ENCODE peak calls at places on chromosomes 3 and 15, in nine cellular contexts. One of them, this sample, is unnamed.

GRCh38 chr3:168884353-168884903 is 779.1 kb downstream of the MECOM start:
- DNase-seq in psoas muscle: no peak
- DNase-seq in esophagus squamous epithelium: no peak
- DNase-seq in IMR-90: peak
- DNase-seq in Caco-2: no peak
- DNase-seq in nephron progenitor cell: no peak
- DNase-seq in A549: peak
- DNase-seq in cardiac fibroblast: peak
- DNase-seq in CD8-positive, alpha-beta T cell: no peak
- DNase-seq in this sample: no peak

GRCh38 chr3:161038725-161039124 is 66.4 kb downstream of the B3GALNT1 start:
- DNase-seq in IMR-90: no peak
- DNase-seq in cardiac fibroblast: peak
- DNase-seq in psoas muscle: no peak
- DNase-seq in CD8-positive, alpha-beta T cell: no peak
- DNase-seq in Caco-2: no peak
- DNase-seq in esophagus squamous epithelium: no peak
- DNase-seq in nephron progenitor cell: no peak
- DNase-seq in A549: no peak
- DNase-seq in this sample: no peak

GRCh38 chr3:184361532-184361931 is at the start of the genes CLCN2 and POLR2H:
- DNase-seq in esophagus squamous epithelium: no peak
- DNase-seq in nephron progenitor cell: peak
- DNase-seq in Caco-2: peak
- DNase-seq in IMR-90: peak
- DNase-seq in A549: peak
- DNase-seq in CD8-positive, alpha-beta T cell: peak
- DNase-seq in psoas muscle: peak
- DNase-seq in cardiac fibroblast: peak
- DNase-seq in this sample: peak

GRCh38 chr15:61811952-61812351 is 248.3 kb downstream of the VPS13C start:
- DNase-seq in psoas muscle: no peak
- DNase-seq in nephron progenitor cell: no peak
- DNase-seq in IMR-90: no peak
- DNase-seq in cardiac fibroblast: no peak
- DNase-seq in esophagus squamous epithelium: no peak
- DNase-seq in Caco-2: no peak
- DNase-seq in CD8-positive, alpha-beta T cell: no peak
- DNase-seq in A549: no peak
- DNase-seq in this sample: no peak

GRCh38 chr15:95326689-95327525 is 1003.6 kb upstream of the NR2F2 start:
- DNase-seq in nephron progenitor cell: peak
- DNase-seq in A549: no peak
- DNase-seq in CD8-positive, alpha-beta T cell: no peak
- DNase-seq in Caco-2: no peak
- DNase-seq in IMR-90: no peak
- DNase-seq in psoas muscle: peak
- DNase-seq in esophagus squamous epithelium: no peak
- DNase-seq in cardiac fibroblast: no peak
- DNase-seq in this sample: no peak

GRCh38 chr3:50534721-50535330 is 31.4 kb upstream of the CACNA2D2 start:
- DNase-seq in psoas muscle: no peak
- DNase-seq in Caco-2: no peak
- DNase-seq in cardiac fibroblast: no peak
- DNase-seq in esophagus squamous epithelium: no peak
- DNase-seq in A549: no peak
- DNase-seq in nephron progenitor cell: no peak
- DNase-seq in CD8-positive, alpha-beta T cell: no peak
- DNase-seq in IMR-90: peak
- DNase-seq in this sample: no peak

GRCh38 chr15:34828145-34828911 is 33.0 kb upstream of the ACTC1 start:
- DNase-seq in IMR-90: no peak
- DNase-seq in nephron progenitor cell: no peak
- DNase-seq in Caco-2: no peak
- DNase-seq in cardiac fibroblast: no peak
- DNase-seq in esophagus squamous epithelium: no peak
- DNase-seq in CD8-positive, alpha-beta T cell: no peak
- DNase-seq in A549: no peak
- DNase-seq in psoas muscle: no peak
- DNase-seq in this sample: no peak

GRCh38 chr3:128415110-128415772 is 51.4 kb downstream of the DNAJB8 start:
- DNase-seq in cardiac fibroblast: no peak
- DNase-seq in CD8-positive, alpha-beta T cell: no peak
- DNase-seq in A549: no peak
- DNase-seq in nephron progenitor cell: no peak
- DNase-seq in esophagus squamous epithelium: no peak
- DNase-seq in psoas muscle: no peak
- DNase-seq in Caco-2: no peak
- DNase-seq in IMR-90: no peak
- DNase-seq in this sample: no peak

GRCh38 chr3:142930510-142930909 is 33.0 kb downstream of the PAQR9 start:
- DNase-seq in psoas muscle: no peak
- DNase-seq in A549: peak
- DNase-seq in CD8-positive, alpha-beta T cell: no peak
- DNase-seq in Caco-2: no peak
- DNase-seq in IMR-90: no peak
- DNase-seq in esophagus squamous epithelium: no peak
- DNase-seq in nephron progenitor cell: no peak
- DNase-seq in cardiac fibroblast: peak
- DNase-seq in this sample: no peak
- TF ChIP-seq CTCF in psoas muscle: no peak
- TF ChIP-seq CTCF in A549: peak
- TF ChIP-seq CTCF in CD8-positive, alpha-beta T cell: no peak
- TF ChIP-seq CTCF in Caco-2: peak
- TF ChIP-seq CTCF in IMR-90: no peak
- TF ChIP-seq CTCF in esophagus squamous epithelium: no peak
- TF ChIP-seq CTCF in nephron progenitor cell: no peak
- TF ChIP-seq CTCF in cardiac fibroblast: no peak
- TF ChIP-seq CTCF in this sample: no peak

GRCh38 chr3:177613901-177614300 is 416.6 kb upstream of the TBL1XR1 start:
- DNase-seq in A549: no peak
- DNase-seq in esophagus squamous epithelium: no peak
- DNase-seq in nephron progenitor cell: no peak
- DNase-seq in CD8-positive, alpha-beta T cell: no peak
- DNase-seq in IMR-90: no peak
- DNase-seq in Caco-2: no peak
- DNase-seq in cardiac fibroblast: no peak
- DNase-seq in psoas muscle: no peak
- DNase-seq in this sample: no peak

GRCh38 chr3:177609613-177610012 is 412.3 kb upstream of the TBL1XR1 start:
- DNase-seq in CD8-positive, alpha-beta T cell: no peak
- DNase-seq in IMR-90: no peak
- DNase-seq in A549: no peak
- DNase-seq in psoas muscle: no peak
- DNase-seq in nephron progenitor cell: no peak
- DNase-seq in cardiac fibroblast: no peak
- DNase-seq in esophagus squamous epithelium: no peak
- DNase-seq in Caco-2: no peak
- DNase-seq in this sample: no peak

GRCh38 chr3:177610262-177610661 is 413.0 kb upstream of the TBL1XR1 start:
- DNase-seq in cardiac fibroblast: no peak
- DNase-seq in nephron progenitor cell: no peak
- DNase-seq in IMR-90: no peak
- DNase-seq in psoas muscle: no peak
- DNase-seq in A549: no peak
- DNase-seq in Caco-2: no peak
- DNase-seq in CD8-positive, alpha-beta T cell: no peak
- DNase-seq in esophagus squamous epithelium: no peak
- DNase-seq in this sample: no peak

GRCh38 chr3:177610677-177611654 is 413.7 kb upstream of the TBL1XR1 start:
- DNase-seq in nephron progenitor cell: no peak
- DNase-seq in IMR-90: peak
- DNase-seq in psoas muscle: no peak
- DNase-seq in cardiac fibroblast: no peak
- DNase-seq in esophagus squamous epithelium: no peak
- DNase-seq in Caco-2: no peak
- DNase-seq in A549: no peak
- DNase-seq in CD8-positive, alpha-beta T cell: no peak
- DNase-seq in this sample: no peak

GRCh38 chr3:177611781-177612389 is 414.6 kb upstream of the TBL1XR1 start:
- DNase-seq in esophagus squamous epithelium: no peak
- DNase-seq in IMR-90: no peak
- DNase-seq in psoas muscle: no peak
- DNase-seq in Caco-2: no peak
- DNase-seq in cardiac fibroblast: no peak
- DNase-seq in A549: no peak
- DNase-seq in nephron progenitor cell: no peak
- DNase-seq in CD8-positive, alpha-beta T cell: no peak
- DNase-seq in this sample: no peak
- TF ChIP-seq CTCF in esophagus squamous epithelium: no peak
- TF ChIP-seq CTCF in IMR-90: no peak
- TF ChIP-seq CTCF in psoas muscle: no peak
- TF ChIP-seq CTCF in Caco-2: no peak
- TF ChIP-seq CTCF in cardiac fibroblast: no peak
- TF ChIP-seq CTCF in A549: no peak
- TF ChIP-seq CTCF in nephron progenitor cell: no peak
- TF ChIP-seq CTCF in CD8-positive, alpha-beta T cell: no peak
- TF ChIP-seq CTCF in this sample: no peak

GRCh38 chr3:71304684-71305083 is 278.8 kb downstream of the FOXP1 start:
- DNase-seq in A549: no peak
- DNase-seq in esophagus squamous epithelium: no peak
- DNase-seq in nephron progenitor cell: no peak
- DNase-seq in psoas muscle: no peak
- DNase-seq in IMR-90: peak
- DNase-seq in CD8-positive, alpha-beta T cell: no peak
- DNase-seq in Caco-2: peak
- DNase-seq in cardiac fibroblast: peak
- DNase-seq in this sample: no peak

GRCh38 chr3:71307884-71308697 is 275.4 kb downstream of the FOXP1 start:
- DNase-seq in nephron progenitor cell: no peak
- DNase-seq in cardiac fibroblast: peak
- DNase-seq in Caco-2: no peak
- DNase-seq in psoas muscle: no peak
- DNase-seq in esophagus squamous epithelium: no peak
- DNase-seq in A549: no peak
- DNase-seq in CD8-positive, alpha-beta T cell: no peak
- DNase-seq in IMR-90: peak
- DNase-seq in this sample: no peak

GRCh38 chr3:71304261-71304646 is 279.3 kb downstream of the FOXP1 start:
- DNase-seq in Caco-2: peak
- DNase-seq in CD8-positive, alpha-beta T cell: no peak
- DNase-seq in esophagus squamous epithelium: no peak
- DNase-seq in psoas muscle: no peak
- DNase-seq in IMR-90: no peak
- DNase-seq in nephron progenitor cell: no peak
- DNase-seq in cardiac fibroblast: no peak
- DNase-seq in A549: no peak
- DNase-seq in this sample: no peak

GRCh38 chr3:71303627-71304260 is 279.8 kb downstream of the FOXP1 start:
- DNase-seq in psoas muscle: no peak
- DNase-seq in IMR-90: no peak
- DNase-seq in CD8-positive, alpha-beta T cell: no peak
- DNase-seq in nephron progenitor cell: no peak
- DNase-seq in Caco-2: no peak
- DNase-seq in A549: no peak
- DNase-seq in cardiac fibroblast: no peak
- DNase-seq in esophagus squamous epithelium: no peak
- DNase-seq in this sample: no peak

DNA sequence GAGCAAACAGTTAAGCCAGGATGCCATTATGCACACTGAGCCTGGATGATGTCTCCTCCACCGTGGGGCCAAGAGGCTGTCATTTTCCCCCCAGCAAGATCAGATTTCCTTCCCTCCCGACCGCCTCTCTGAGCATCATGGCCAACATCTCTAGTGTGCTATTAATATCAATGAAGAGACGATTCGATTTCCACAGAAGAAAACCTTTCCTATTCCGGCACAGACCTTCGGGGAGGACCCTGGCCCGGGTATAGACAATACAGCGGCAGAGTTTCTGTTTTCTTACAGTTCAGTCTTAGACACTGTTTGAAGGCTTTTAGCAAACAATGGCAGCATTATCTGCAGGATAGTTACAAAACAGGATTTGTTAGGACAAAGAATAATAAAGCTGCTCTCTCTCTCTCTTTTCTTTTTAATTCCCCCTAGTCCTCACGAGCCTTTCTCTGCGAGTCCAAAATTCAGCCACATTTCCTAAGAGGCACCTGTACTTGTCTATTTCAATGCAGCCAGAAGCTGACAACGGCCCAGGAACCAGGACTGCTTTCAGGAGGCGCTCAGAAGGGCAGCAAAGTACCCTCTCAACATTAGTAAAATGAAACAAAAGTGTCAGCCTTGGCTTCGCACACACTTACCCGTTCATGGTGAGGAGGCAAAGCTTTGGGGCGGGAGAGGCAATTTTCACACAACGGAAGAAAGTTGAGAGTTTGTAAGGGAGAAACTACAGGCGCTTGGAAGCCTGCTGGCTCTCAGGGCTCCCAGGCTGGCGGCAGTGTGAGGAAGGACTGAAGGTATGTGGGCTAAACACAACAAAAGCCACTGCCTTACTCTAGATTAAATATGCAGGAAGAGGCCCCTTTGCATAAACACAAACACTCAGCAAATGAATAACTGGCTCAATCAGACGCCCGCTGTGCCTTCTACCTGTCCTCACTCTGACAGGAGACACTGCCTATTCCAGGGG is 278.0 kb downstream of the FOXP1 start:
- DNase-seq in CD8-positive, alpha-beta T cell: no peak
- DNase-seq in A549: no peak
- DNase-seq in Caco-2: peak
- DNase-seq in psoas muscle: peak
- DNase-seq in esophagus squamous epithelium: no peak
- DNase-seq in nephron progenitor cell: peak
- DNase-seq in IMR-90: peak
- DNase-seq in cardiac fibroblast: peak
- DNase-seq in this sample: no peak
- TF ChIP-seq CTCF in CD8-positive, alpha-beta T cell: no peak
- TF ChIP-seq CTCF in A549: no peak
- TF ChIP-seq CTCF in Caco-2: no peak
- TF ChIP-seq CTCF in psoas muscle: no peak
- TF ChIP-seq CTCF in esophagus squamous epithelium: no peak
- TF ChIP-seq CTCF in nephron progenitor cell: no peak
- TF ChIP-seq CTCF in IMR-90: no peak
- TF ChIP-seq CTCF in cardiac fibroblast: no peak
- TF ChIP-seq CTCF in this sample: no peak

GRCh38 chr3:46932455-46933225 is 43.9 kb downstream of the CCDC12 start:
- DNase-seq in cardiac fibroblast: no peak
- DNase-seq in IMR-90: no peak
- DNase-seq in psoas muscle: no peak
- DNase-seq in CD8-positive, alpha-beta T cell: no peak
- DNase-seq in Caco-2: no peak
- DNase-seq in A549: no peak
- DNase-seq in nephron progenitor cell: no peak
- DNase-seq in esophagus squamous epithelium: no peak
- DNase-seq in this sample: no peak

GRCh38 chr3:46933261-46933660 is 43.3 kb downstream of the CCDC12 start:
- DNase-seq in psoas muscle: no peak
- DNase-seq in A549: no peak
- DNase-seq in IMR-90: no peak
- DNase-seq in nephron progenitor cell: no peak
- DNase-seq in CD8-positive, alpha-beta T cell: no peak
- DNase-seq in Caco-2: no peak
- DNase-seq in cardiac fibroblast: no peak
- DNase-seq in esophagus squamous epithelium: no peak
- DNase-seq in this sample: no peak

GRCh38 chr3:46934508-46935167 is 41.9 kb downstream of the CCDC12 start:
- DNase-seq in esophagus squamous epithelium: no peak
- DNase-seq in IMR-90: no peak
- DNase-seq in nephron progenitor cell: no peak
- DNase-seq in Caco-2: no peak
- DNase-seq in A549: peak
- DNase-seq in psoas muscle: peak
- DNase-seq in CD8-positive, alpha-beta T cell: no peak
- DNase-seq in cardiac fibroblast: peak
- DNase-seq in this sample: no peak

GRCh38 chr3:46935168-46935858 is 41.2 kb downstream of the CCDC12 start:
- DNase-seq in A549: peak
- DNase-seq in cardiac fibroblast: peak
- DNase-seq in IMR-90: peak
- DNase-seq in psoas muscle: peak
- DNase-seq in nephron progenitor cell: no peak
- DNase-seq in esophagus squamous epithelium: no peak
- DNase-seq in Caco-2: peak
- DNase-seq in CD8-positive, alpha-beta T cell: no peak
- DNase-seq in this sample: no peak

GRCh38 chr3:46934067-46934466 is 42.5 kb downstream of the CCDC12 start:
- DNase-seq in psoas muscle: no peak
- DNase-seq in esophagus squamous epithelium: no peak
- DNase-seq in A549: no peak
- DNase-seq in cardiac fibroblast: peak
- DNase-seq in nephron progenitor cell: no peak
- DNase-seq in Caco-2: no peak
- DNase-seq in CD8-positive, alpha-beta T cell: no peak
- DNase-seq in IMR-90: no peak
- DNase-seq in this sample: no peak
- TF ChIP-seq CTCF in psoas muscle: no peak
- TF ChIP-seq CTCF in esophagus squamous epithelium: no peak
- TF ChIP-seq CTCF in A549: no peak
- TF ChIP-seq CTCF in cardiac fibroblast: no peak
- TF ChIP-seq CTCF in nephron progenitor cell: no peak
- TF ChIP-seq CTCF in Caco-2: no peak
- TF ChIP-seq CTCF in CD8-positive, alpha-beta T cell: no peak
- TF ChIP-seq CTCF in IMR-90: no peak
- TF ChIP-seq CTCF in this sample: no peak